ENCODE peak calls at places on chromosomes 4 and X, in six cellular contexts. One of them, this sample, is unnamed.

GRCh38 chr4:122890142-122890769 is 32.1 kb downstream of the NUDT6 start:
- DNase-seq in NCI-H1092 treated with DMSO at 0.1 percent for 48 hours: no peak
- DNase-seq in ELF-1: no peak
- DNase-seq in H9: no peak
- DNase-seq in Calu3: no peak
- DNase-seq in GM03348: no peak
- DNase-seq in this sample: no peak

GRCh38 chrX:75038925-75039324 is 113.7 kb upstream of the NEXMIF start:
- DNase-seq in NCI-H1092 treated with DMSO at 0.1 percent for 48 hours: no peak
- DNase-seq in ELF-1: peak; percentile 10
- DNase-seq in H9: no peak
- DNase-seq in Calu3: no peak
- DNase-seq in GM03348: no peak
- DNase-seq in this sample: no peak

GRCh38 chrX:107619836-107620235 is 8.5 kb upstream of the PRPS1 start:
- DNase-seq in NCI-H1092 treated with DMSO at 0.1 percent for 48 hours: no peak
- DNase-seq in ELF-1: no peak
- DNase-seq in H9: no peak
- DNase-seq in Calu3: no peak
- DNase-seq in GM03348: no peak
- DNase-seq in this sample: peak; percentile 64

GRCh38 chrX:53047228-53047627 is 1.4 kb upstream of the GPR173 start:
- DNase-seq in NCI-H1092 treated with DMSO at 0.1 percent for 48 hours: peak; percentile 2
- DNase-seq in ELF-1: no peak
- DNase-seq in H9: no peak
- DNase-seq in Calu3: no peak
- DNase-seq in GM03348: no peak
- DNase-seq in this sample: no peak

GRCh38 chr4:25085621-25086020 is 54.9 kb upstream of the LGI2 start:
- DNase-seq in NCI-H1092 treated with DMSO at 0.1 percent for 48 hours: no peak
- DNase-seq in ELF-1: no peak
- DNase-seq in H9: no peak
- DNase-seq in Calu3: no peak
- DNase-seq in GM03348: no peak
- DNase-seq in this sample: no peak

GRCh38 chr4:24675723-24676122 is 91.4 kb upstream of the DHX15 start:
- DNase-seq in NCI-H1092 treated with DMSO at 0.1 percent for 48 hours: no peak
- DNase-seq in ELF-1: no peak
- DNase-seq in H9: no peak
- DNase-seq in Calu3: no peak
- DNase-seq in GM03348: no peak
- DNase-seq in this sample: no peak

GRCh38 chr4:1583051-1583785 is 100.9 kb downstream of the FAM53A start:
- DNase-seq in NCI-H1092 treated with DMSO at 0.1 percent for 48 hours: no peak
- DNase-seq in ELF-1: no peak
- DNase-seq in H9: no peak
- DNase-seq in Calu3: no peak
- DNase-seq in GM03348: no peak
- DNase-seq in this sample: no peak

GRCh38 chrX:16635040-16635439 is 14.9 kb upstream of the S100G start:
- DNase-seq in NCI-H1092 treated with DMSO at 0.1 percent for 48 hours: no peak
- DNase-seq in ELF-1: no peak
- DNase-seq in H9: no peak
- DNase-seq in Calu3: no peak
- DNase-seq in GM03348: no peak
- DNase-seq in this sample: no peak

GRCh38 chr4:56626420-56626819 is 54.7 kb downstream of the HOPX start:
- DNase-seq in NCI-H1092 treated with DMSO at 0.1 percent for 48 hours: no peak
- DNase-seq in ELF-1: no peak
- DNase-seq in H9: no peak
- DNase-seq in Calu3: no peak
- DNase-seq in GM03348: no peak
- DNase-seq in this sample: no peak

GRCh38 chr4:41142946-41143720 is 71.2 kb downstream of the APBB2 start:
- DNase-seq in NCI-H1092 treated with DMSO at 0.1 percent for 48 hours: no peak
- DNase-seq in ELF-1: no peak
- DNase-seq in H9: no peak
- DNase-seq in Calu3: no peak
- DNase-seq in GM03348: peak; percentile 82
- DNase-seq in this sample: peak; percentile 33

GRCh38 chr4:82592639-82593038 is 30.9 kb upstream of the TMEM150C start:
- DNase-seq in NCI-H1092 treated with DMSO at 0.1 percent for 48 hours: no peak
- DNase-seq in ELF-1: no peak
- DNase-seq in H9: no peak
- DNase-seq in Calu3: no peak
- DNase-seq in GM03348: no peak
- DNase-seq in this sample: no peak

GRCh38 chr4:94175553-94176260 is 32.0 kb upstream of the SMARCAD1 start:
- DNase-seq in NCI-H1092 treated with DMSO at 0.1 percent for 48 hours: no peak
- DNase-seq in ELF-1: no peak
- DNase-seq in H9: no peak
- DNase-seq in Calu3: no peak
- DNase-seq in GM03348: no peak
- DNase-seq in this sample: no peak